ENCODE peak calls at places on chromosome 20, in five cellular contexts. H, I, D, U and K are unnamed samples.

GRCh38 chr20:19212524-19213502 is at the start of gene SLC24A3:
- DNase-seq in H (peak), I (peak), D (peak), U (no peak), K (peak)

GRCh38 chr20:23412026-23412425 is 9.3 kb downstream of the NAPB start:
- DNase-seq in H (no peak), I (no peak), D (peak), U (peak), K (no peak)

GRCh38 chr20:57188056-57188455 is 78.4 kb downstream of the BMP7 start:
- DNase-seq in H (no peak), I (no peak), D (no peak), U (no peak), K (no peak)

GRCh38 chr20:23311932-23312331 is 38.7 kb upstream of the NXT1 start:
- DNase-seq in H (no peak), I (no peak), D (no peak), U (no peak), K (no peak)

GRCh38 chr20:35117629-35118028 is 25.0 kb upstream of the TRPC4AP start:
- DNase-seq in H (no peak), I (no peak), D (no peak), U (no peak), K (no peak)

GRCh38 chr20:45104786-45105185 is 3.9 kb upstream of the KCNS1 start:
- DNase-seq in H (no peak), I (no peak), D (peak), U (peak), K (peak)

GRCh38 chr20:22905667-22906066 is 129.4 kb upstream of the SSTR4 start:
- DNase-seq in H (peak), I (peak), D (no peak), U (peak), K (peak)

GRCh38 chr20:37807491-37807890 is 95.4 kb upstream of the VSTM2L start:
- DNase-seq in H (no peak), I (no peak), D (peak), U (no peak), K (no peak)

GRCh38 chr20:57374343-57374930 is 16.8 kb upstream of the RBM38 start:
- DNase-seq in H (no peak), I (no peak), D (no peak), U (no peak), K (no peak)

GRCh38 chr20:32777177-32777956 is 15.2 kb downstream of the DNMT3B start:
- DNase-seq in H (no peak), I (no peak), D (no peak), U (peak), K (no peak)

GRCh38 chr20:62795023-62795761 is 1.1 kb upstream of the MRGBP start:
- DNase-seq in H (no peak), I (peak), D (peak), U (peak), K (peak)

GRCh38 chr20:46945465-46945864 is 50.8 kb downstream of the EYA2 start:
- DNase-seq in H (no peak), I (no peak), D (no peak), U (no peak), K (no peak)

GRCh38 chr20:43409041-43409913 is 48.4 kb upstream of the SRSF6 start:
- DNase-seq in H (no peak), I (no peak), D (peak), U (peak), K (peak)

GRCh38 chr20:568097-568864 is 24.7 kb upstream of the CSNK2A1 start:
- DNase-seq in H (peak), I (no peak), D (no peak), U (no peak), K (no peak)

GRCh38 chr20:16714765-16715164 is 15.1 kb upstream of the SNRPB2 start:
- DNase-seq in H (no peak), I (no peak), D (no peak), U (no peak), K (no peak)

GRCh38 chr20:58655328-58656094 is 4.4 kb downstream of the STX16 start:
- DNase-seq in H (no peak), I (no peak), D (no peak), U (no peak), K (no peak)

GRCh38 chr20:63071541-63072181 is 64.9 kb upstream of the BHLHE23 start:
- DNase-seq in H (no peak), I (no peak), D (no peak), U (peak), K (no peak)

GRCh38 chr20:24672181-24672880 is 202.9 kb downstream of the SYNDIG1 start:
- DNase-seq in H (no peak), I (peak), D (no peak), U (no peak), K (no peak)

GRCh38 chr20:57434390-57434700 is 43.1 kb downstream of the RBM38 start:
- DNase-seq in H (no peak), I (no peak), D (peak), U (no peak), K (no peak)

GRCh38 chr20:33657704-33658095 is 4.4 kb upstream of the C20orf144 start:
- DNase-seq in H (peak), I (no peak), D (no peak), U (no peak), K (no peak)

GRCh38 chr20:64160118-64160517 is 4.1 kb upstream of the MYT1 start:
- DNase-seq in H (no peak), I (no peak), D (no peak), U (no peak), K (no peak)

GRCh38 chr20:44780226-44780625 is 30.1 kb downstream of the RIMS4 start:
- DNase-seq in H (peak), I (no peak), D (peak), U (peak), K (peak)

GRCh38 chr20:43397147-43397546 is 60.5 kb upstream of the SRSF6 start:
- DNase-seq in H (no peak), I (no peak), D (no peak), U (no peak), K (no peak)

GRCh38 chr20:12113468-12114371 is 196.0 kb downstream of the BTBD3 start:
- DNase-seq in H (no peak), I (no peak), D (no peak), U (peak), K (peak)

GRCh38 chr20:63061051-63061531 is 54.3 kb upstream of the BHLHE23 start:
- DNase-seq in H (peak), I (peak), D (no peak), U (no peak), K (no peak)

GRCh38 chr20:24917797-24918578 is 31.1 kb upstream of the CST7 start:
- DNase-seq in H (peak), I (peak), D (peak), U (peak), K (peak)

GRCh38 chr20:47875302-47876025 is 90.2 kb upstream of the SULF2 start:
- DNase-seq in H (no peak), I (no peak), D (no peak), U (no peak), K (peak)

GRCh38 chr20:34871966-34872603 is 571 bp downstream of the GGT7 start:
- DNase-seq in H (no peak), I (no peak), D (no peak), U (no peak), K (no peak)

GRCh38 chr20:3406481-3407425 is 716 bp downstream of the DNAAF9 start:
- DNase-seq in H (no peak), I (peak), D (peak), U (peak), K (peak)

GRCh38 chr20:56542489-56543020 is 9.5 kb downstream of the FAM209B start:
- DNase-seq in H (no peak), I (no peak), D (no peak), U (no peak), K (no peak)

DNA sequence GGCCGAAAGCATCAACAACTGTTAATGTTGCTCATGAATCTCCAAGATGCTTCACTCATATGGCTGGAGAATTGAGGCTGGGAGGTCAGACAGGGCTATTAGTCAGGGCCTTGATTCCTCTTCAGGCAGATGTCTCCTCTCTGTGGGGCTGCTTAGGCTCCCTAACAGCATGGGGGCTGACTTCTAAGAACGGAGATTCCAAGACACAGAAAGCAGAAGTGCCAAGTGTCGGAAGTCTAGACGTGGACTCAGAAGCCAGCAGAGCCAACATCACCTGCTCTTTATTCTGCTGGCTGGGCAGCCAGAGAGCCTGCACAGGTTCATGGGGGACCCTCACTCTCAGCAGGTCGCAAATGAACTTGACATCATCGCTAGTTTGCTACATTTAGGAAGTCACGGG is 279.8 kb downstream of the CDH26 start:
- DNase-seq in H (no peak), I (no peak), D (no peak), U (no peak), K (no peak)
- TF ChIP-seq CTCF in H (no peak), I (no peak), D (no peak), U (no peak), K (no peak)

GRCh38 chr20:2299301-2299700 is 3.5 kb downstream of the TGM3 start:
- DNase-seq in H (peak), I (peak), D (peak), U (no peak), K (no peak)
- H3K4me3 ChIP-seq in H (no peak), I (no peak), D (no peak), U (no peak), K (no peak)

DNA sequence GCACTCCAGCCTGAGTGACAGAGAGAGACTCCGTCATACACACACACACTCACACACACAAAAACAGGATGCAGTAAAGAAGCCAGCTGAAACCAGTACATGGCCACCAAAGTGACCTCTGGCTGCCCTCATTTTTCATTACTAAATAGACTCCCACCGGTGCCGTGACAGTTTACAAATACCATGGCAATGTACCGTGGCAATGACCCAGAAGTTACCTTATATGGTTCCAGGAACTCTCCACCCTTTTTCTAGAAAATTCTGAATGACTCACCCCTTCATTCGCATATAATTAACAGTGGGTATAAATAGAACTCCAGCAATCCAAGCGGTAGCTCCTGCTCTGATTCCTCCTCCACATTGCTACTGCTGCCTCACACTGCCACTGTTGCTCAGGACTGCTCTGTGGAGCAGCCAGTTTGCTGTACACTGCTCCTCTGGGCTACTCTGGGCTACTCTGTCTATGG is 57.7 kb downstream of the SNX5 start:
- DNase-seq in H (peak), I (peak), D (no peak), U (peak), K (peak)
- TF ChIP-seq CTCF in H (no peak), I (no peak), D (no peak), U (peak), K (peak)

GRCh38 chr20:31711416-31712111 is 11.1 kb downstream of the BCL2L1 start:
- DNase-seq in H (no peak), I (no peak), D (no peak), U (no peak), K (no peak)

GRCh38 chr20:31709939-31710338 is 12.7 kb downstream of the BCL2L1 start:
- DNase-seq in H (no peak), I (no peak), D (no peak), U (no peak), K (no peak)

GRCh38 chr20:31708839-31709534 is 13.7 kb downstream of the BCL2L1 start:
- DNase-seq in H (no peak), I (no peak), D (no peak), U (no peak), K (no peak)

GRCh38 chr20:31712112-31712553 is 10.5 kb downstream of the BCL2L1 start:
- DNase-seq in H (no peak), I (no peak), D (no peak), U (no peak), K (peak)

DNA sequence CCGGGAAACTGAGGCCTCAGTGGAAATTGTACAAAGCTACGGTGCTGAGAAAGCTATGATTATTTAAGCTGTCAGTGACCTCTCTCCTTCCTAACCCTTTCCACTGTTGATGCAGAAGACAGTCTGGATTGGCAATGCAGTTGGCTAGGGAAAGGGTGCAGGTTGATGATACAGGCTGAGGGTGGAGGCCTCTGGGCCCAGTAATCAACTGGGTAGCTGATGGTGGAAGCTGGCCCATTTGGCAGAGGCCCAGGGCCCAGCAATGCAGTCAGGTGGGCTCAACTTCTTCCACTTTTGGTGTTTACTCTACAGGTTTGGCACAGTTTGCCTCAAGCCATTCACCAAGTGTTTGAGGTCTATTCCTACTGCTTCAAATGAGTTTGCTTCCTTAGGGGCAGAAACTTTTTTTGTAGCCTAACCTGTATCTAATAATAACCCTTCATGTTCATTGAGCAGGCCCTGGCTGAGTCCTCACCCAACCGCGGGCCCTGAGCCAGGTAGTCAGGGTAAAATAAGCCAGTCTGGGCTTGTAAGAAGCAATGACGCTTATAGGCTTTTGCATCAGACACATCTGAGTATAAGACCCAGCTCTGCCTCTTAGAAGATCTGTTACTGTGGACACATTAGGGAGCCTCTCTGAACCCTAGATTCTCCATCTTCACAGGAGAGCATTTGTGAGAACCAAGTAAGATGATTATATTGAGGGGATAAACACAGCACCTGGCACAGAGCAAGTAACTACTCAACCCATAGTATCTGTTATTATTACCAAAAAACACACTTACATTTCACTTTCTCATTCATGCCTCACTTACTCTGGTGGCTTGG is 12.0 kb downstream of the BCL2L1 start:
- DNase-seq in H (peak), I (no peak), D (no peak), U (no peak), K (no peak)
- H3K4me3 ChIP-seq in H (peak), I (no peak), D (no peak), U (no peak), K (no peak)

GRCh38 chr20:50111829-50112495 is 988 bp downstream of the UBE2V1 start:
- DNase-seq in H (no peak), I (no peak), D (no peak), U (no peak), K (no peak)

GRCh38 chr20:50113420-50114224 is 672 bp upstream of the UBE2V1 start:
- DNase-seq in H (no peak), I (no peak), D (no peak), U (no peak), K (no peak)

GRCh38 chr20:50115041-50115512 is 2.1 kb upstream of the UBE2V1 start:
- DNase-seq in H (no peak), I (no peak), D (no peak), U (no peak), K (no peak)

GRCh38 chr20:50111120-50111828 is 1.7 kb downstream of the UBE2V1 start:
- DNase-seq in H (no peak), I (no peak), D (no peak), U (peak), K (peak)

DNA sequence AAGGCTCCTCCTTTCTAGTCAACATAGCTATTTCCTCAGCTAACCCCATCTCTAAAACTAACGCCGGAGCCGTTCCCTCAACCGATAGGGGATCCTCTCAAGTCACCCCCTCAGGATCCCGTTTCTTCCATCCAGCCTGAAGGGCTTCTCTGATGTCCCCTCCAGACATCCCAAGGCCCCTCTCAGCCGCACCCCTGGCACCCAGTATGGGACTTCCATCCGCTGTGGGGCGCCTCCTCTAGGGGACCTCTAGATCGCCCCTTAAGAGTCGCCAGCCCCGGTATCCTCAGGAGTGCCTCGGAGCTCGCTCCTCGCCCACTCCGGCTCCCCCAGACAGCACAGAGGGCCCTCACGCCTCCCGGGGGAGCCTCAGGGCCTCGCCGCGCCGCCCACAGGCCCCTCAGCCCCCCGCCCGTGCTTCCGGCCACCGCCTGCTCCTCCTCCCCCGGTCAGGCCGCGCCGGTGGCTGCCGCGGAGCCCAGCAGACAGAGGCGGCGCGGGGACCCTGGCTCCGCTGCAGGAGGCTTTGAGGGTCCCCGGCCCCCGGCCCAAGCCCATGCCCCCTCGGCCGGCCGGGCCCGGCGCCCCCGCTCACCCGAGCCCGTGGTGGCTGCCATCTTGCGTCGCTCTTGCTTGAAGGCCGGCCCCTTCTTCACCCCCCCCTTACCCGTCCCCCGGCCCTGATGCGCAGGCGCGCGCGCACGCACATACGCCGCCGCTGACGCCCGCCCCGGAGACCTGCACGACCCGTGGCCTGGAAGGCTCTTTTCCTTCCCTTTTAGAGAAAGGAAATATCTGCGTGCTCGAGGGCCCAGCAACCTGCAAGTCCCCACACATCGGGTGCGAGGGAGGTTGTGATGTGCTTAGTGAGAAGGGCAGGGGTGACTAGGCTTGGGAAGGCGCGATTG is at the start of gene UBE2V1:
- DNase-seq in H (peak), I (peak), D (peak), U (peak), K (peak)
- TF ChIP-seq CTCF in H (peak), I (no peak), D (peak), U (peak), K (peak)